ENCODE peak calls at places on chromosomes 12 and 14, in seven cellular contexts. R, O, U, Z, D, A and B are unnamed samples.
A peak's percentile ranks its signal among the peaks of the same experiment; 100 is the strongest.

GRCh38 chr14:106318700-106319099 is 792.3 kb downstream of the TMEM121 start:
- DNase-seq in R (no peak), O (no peak), U (no peak), Z (no peak), D (no peak), A (peak; percentile 36), B (no peak)

GRCh38 chr14:95054346-95055280 is 102.7 kb downstream of the DICER1 start:
- DNase-seq in R (no peak), O (no peak), U (no peak), Z (peak; percentile 62), D (no peak), A (no peak), B (no peak)

GRCh38 chr14:24595046-24595808 is 14.3 kb downstream of the GZMH start:
- DNase-seq in R (no peak), O (no peak), U (no peak), Z (no peak), D (no peak), A (no peak), B (no peak)

GRCh38 chr12:106297681-106298080 is 4.9 kb upstream of the TCP11L2 start:
- DNase-seq in R (no peak), O (no peak), U (no peak), Z (no peak), D (no peak), A (no peak), B (no peak)

GRCh38 chr12:47317182-47317915 is 237.6 kb upstream of the AMIGO2 start:
- DNase-seq in R (no peak), O (no peak), U (no peak), Z (no peak), D (no peak), A (no peak), B (no peak)

GRCh38 chr12:122870163-122870842 is 25.6 kb downstream of the VPS37B start:
- DNase-seq in R (no peak), O (no peak), U (no peak), Z (peak; percentile 44), D (no peak), A (no peak), B (no peak)

GRCh38 chr12:5904969-5905368 is 40.1 kb downstream of the ANO2 start:
- DNase-seq in R (no peak), O (no peak), U (no peak), Z (peak; percentile 55), D (no peak), A (no peak), B (no peak)

GRCh38 chr14:105532735-105533141 is 6.4 kb downstream of the TMEM121 start:
- DNase-seq in R (no peak), O (no peak), U (peak; percentile 29), Z (peak; percentile 57), D (no peak), A (no peak), B (no peak)

GRCh38 chr14:104875811-104876210 is 10.7 kb downstream of the CEP170B start:
- DNase-seq in R (no peak), O (no peak), U (no peak), Z (no peak), D (no peak), A (no peak), B (no peak)

GRCh38 chr12:47032644-47033043 is 46.8 kb upstream of the PCED1B start:
- DNase-seq in R (no peak), O (no peak), U (peak; percentile 34), Z (no peak), D (no peak), A (no peak), B (no peak)

GRCh38 chr12:105377077-105377476 is 46.6 kb downstream of the C12orf75 start:
- DNase-seq in R (no peak), O (no peak), U (no peak), Z (no peak), D (no peak), A (no peak), B (no peak)

GRCh38 chr14:95156765-95157194 is 549 bp downstream of the DICER1 start:
- DNase-seq in R (no peak), O (no peak), U (no peak), Z (peak; percentile 77), D (no peak), A (peak; percentile 16), B (no peak)

GRCh38 chr12:39145175-39145999 is 240.0 kb upstream of the CPNE8 start:
- DNase-seq in R (no peak), O (peak; percentile 30), U (no peak), Z (no peak), D (no peak), A (peak; percentile 20), B (no peak)

GRCh38 chr14:69619007-69619406 is 7.6 kb downstream of the SUSD6 start:
- DNase-seq in R (no peak), O (no peak), U (no peak), Z (peak; percentile 70), D (no peak), A (no peak), B (no peak)

GRCh38 chr14:24816011-24816928 is 182.3 kb upstream of the GZMB start:
- DNase-seq in R (no peak), O (no peak), U (no peak), Z (no peak), D (no peak), A (no peak), B (no peak)

GRCh38 chr12:50082644-50083043 is 2.5 kb upstream of the SMARCD1 start:
- DNase-seq in R (no peak), O (no peak), U (no peak), Z (no peak), D (no peak), A (no peak), B (no peak)

GRCh38 chr12:12723681-12724420 is 6.7 kb downstream of the CDKN1B start:
- DNase-seq in R (no peak), O (no peak), U (no peak), Z (peak; percentile 75), D (no peak), A (no peak), B (no peak)

GRCh38 chr12:131177599-131177998 is 223.9 kb downstream of the ADGRD1 start:
- DNase-seq in R (no peak), O (no peak), U (no peak), Z (no peak), D (no peak), A (no peak), B (no peak)

GRCh38 chr12:49091836-49092085 is 2.8 kb downstream of the DHH start:
- DNase-seq in R (no peak), O (no peak), U (no peak), Z (no peak), D (no peak), A (no peak), B (no peak)

GRCh38 chr14:33679461-33680225 is 271.2 kb downstream of the EGLN3 start:
- DNase-seq in R (peak; percentile 67), O (no peak), U (no peak), Z (no peak), D (no peak), A (no peak), B (no peak)

GRCh38 chr12:78086553-78087362 is 256.1 kb downstream of the NAV3 start:
- DNase-seq in R (no peak), O (no peak), U (no peak), Z (no peak), D (no peak), A (no peak), B (no peak)

GRCh38 chr12:4505381-4505986 is 33.2 kb upstream of the RAD51AP1 start:
- DNase-seq in R (no peak), O (no peak), U (no peak), Z (no peak), D (no peak), A (no peak), B (no peak)

GRCh38 chr14:77603031-77603430 is 13.4 kb downstream of the SPTLC2 start:
- DNase-seq in R (no peak), O (no peak), U (no peak), Z (no peak), D (no peak), A (no peak), B (no peak)

GRCh38 chr12:107439101-107439738 is 246.4 kb upstream of the PWP1 start:
- DNase-seq in R (no peak), O (no peak), U (no peak), Z (no peak), D (no peak), A (no peak), B (no peak)

GRCh38 chr14:31326111-31326510 is 94.2 kb downstream of the HEATR5A start:
- DNase-seq in R (no peak), O (no peak), U (peak; percentile 32), Z (no peak), D (no peak), A (no peak), B (peak; percentile 5)

GRCh38 chr12:89091293-89091841 is 260.9 kb downstream of the DUSP6 start:
- DNase-seq in R (no peak), O (no peak), U (no peak), Z (no peak), D (no peak), A (no peak), B (no peak)